ENCODE peak calls at places on chromosome 13, in ten cellular contexts. H, L, T, G, A, R, Q, K, O and B are unnamed samples. For H3K9me3, the result is how much of the 10 kb centered on the place peaks cover.

GRCh38 chr13:54705738-54706137 is 1677.1 kb downstream of the OLFM4 start:
- DNase-seq in H (no peak), L (no peak), T (no peak), G (no peak), A (no peak), R (no peak), Q (no peak), K (no peak), O (no peak), B (no peak)

GRCh38 chr13:46624353-46624752 is 71.4 kb downstream of the LRCH1 start:
- DNase-seq in H (no peak), L (no peak), T (no peak), G (no peak), A (no peak), R (no peak), Q (no peak), K (no peak), O (no peak), B (no peak)

GRCh38 chr13:93723316-93723715 is 496.7 kb downstream of the GPC6 start:
- DNase-seq in H (no peak), L (no peak), T (no peak), G (no peak), A (no peak), R (no peak), Q (no peak), K (no peak), O (no peak), B (no peak)

GRCh38 chr13:93039131-93039530 is 187.5 kb upstream of the GPC6 start:
- DNase-seq in H (no peak), L (no peak), T (no peak), G (no peak), A (no peak), R (no peak), Q (no peak), K (no peak), O (no peak), B (no peak)

GRCh38 chr13:43963726-43964125 is 84.0 kb downstream of the LACC1 start:
- DNase-seq in H (no peak), L (no peak), T (no peak), G (no peak), A (no peak), R (no peak), Q (no peak), K (no peak), O (no peak), B (no peak)

GRCh38 chr13:51520524-51520923 is 63.7 kb upstream of the WDFY2 start:
- DNase-seq in H (no peak), L (no peak), T (no peak), G (no peak), A (no peak), R (peak), Q (no peak), K (no peak), O (no peak), B (no peak)

GRCh38 chr13:113903361-113903760 is 39.5 kb upstream of the GAS6 start:
- DNase-seq in H (peak), L (no peak), T (no peak), G (no peak), A (no peak), R (no peak), Q (no peak), K (no peak), O (no peak), B (no peak)

GRCh38 chr13:40342901-40343300 is 323.5 kb downstream of the FOXO1 start:
- DNase-seq in H (no peak), L (no peak), T (no peak), G (no peak), A (no peak), R (no peak), Q (no peak), K (no peak), O (no peak), B (no peak)

GRCh38 chr13:114097893-114098688 is 34.3 kb downstream of the RASA3 start:
- DNase-seq in H (peak), L (no peak), T (no peak), G (no peak), A (peak), R (no peak), Q (no peak), K (peak), O (peak), B (no peak)

GRCh38 chr13:109139346-109139745 is 509.9 kb downstream of the MYO16 start:
- DNase-seq in H (no peak), L (no peak), T (no peak), G (no peak), A (no peak), R (no peak), Q (no peak), K (no peak), O (no peak), B (no peak)

GRCh38 chr13:48477191-48477855 is 55.6 kb downstream of the RCBTB2 start:
- DNase-seq in H (no peak), L (no peak), T (no peak), G (no peak), A (no peak), R (no peak), Q (no peak), K (no peak), O (no peak), B (no peak)

GRCh38 chr13:87684850-87685735 is 13.9 kb downstream of the SLITRK5 start:
- DNase-seq in H (no peak), L (no peak), T (no peak), G (no peak), A (no peak), R (no peak), Q (no peak), K (no peak), O (no peak), B (no peak)

GRCh38 chr13:77250968-77251367 is 75.9 kb downstream of the MYCBP2 start:
- DNase-seq in H (no peak), L (no peak), T (no peak), G (no peak), A (no peak), R (no peak), Q (no peak), K (no peak), O (no peak), B (no peak)

GRCh38 chr13:34070006-34070405 is 252.1 kb downstream of the RFC3 start:
- DNase-seq in H (no peak), L (no peak), T (no peak), G (no peak), A (no peak), R (no peak), Q (peak), K (no peak), O (no peak), B (no peak)

GRCh38 chr13:94301487-94301886 is 178.0 kb downstream of the DCT start:
- DNase-seq in H (no peak), L (no peak), T (no peak), G (no peak), A (no peak), R (no peak), Q (no peak), K (no peak), O (no peak), B (no peak)

GRCh38 chr13:47426126-47426849 is 529.4 kb upstream of the HTR2A start:
- DNase-seq in H (no peak), L (no peak), T (no peak), G (no peak), A (no peak), R (no peak), Q (no peak), K (peak), O (no peak), B (no peak)

GRCh38 chr13:71730267-71730666 is 136.7 kb downstream of the DACH1 start:
- DNase-seq in H (no peak), L (no peak), T (no peak), G (no peak), A (no peak), R (no peak), Q (no peak), K (no peak), O (no peak), B (no peak)

GRCh38 chr13:101144808-101145419 is 271.4 kb downstream of the NALCN start:
- DNase-seq in H (no peak), L (no peak), T (no peak), G (no peak), A (no peak), R (peak), Q (no peak), K (no peak), O (no peak), B (no peak)

GRCh38 chr13:43478178-43478577 is 308.6 kb downstream of the ENOX1 start:
- DNase-seq in H (no peak), L (no peak), T (no peak), G (no peak), A (no peak), R (no peak), Q (no peak), K (no peak), O (no peak), B (no peak)

GRCh38 chr13:100694722-100695644 is 20.4 kb upstream of the TMTC4 start:
- DNase-seq in H (no peak), L (peak), T (no peak), G (peak), A (no peak), R (no peak), Q (no peak), K (no peak), O (no peak), B (no peak)

GRCh38 chr13:76307157-76307556 is 579.0 kb downstream of the KCTD12 start:
- DNase-seq in H (no peak), L (no peak), T (no peak), G (no peak), A (no peak), R (peak), Q (no peak), K (no peak), O (no peak), B (no peak)

GRCh38 chr13:50124536-50125305 is 109.5 kb downstream of the KCNRG start:
- DNase-seq in H (peak), L (peak), T (no peak), G (peak), A (peak), R (no peak), Q (no peak), K (no peak), O (no peak), B (peak)

GRCh38 chr13:51942189-51942588 is 69.1 kb downstream of the ATP7B start:
- DNase-seq in H (no peak), L (no peak), T (no peak), G (no peak), A (no peak), R (no peak), Q (no peak), K (no peak), O (no peak), B (no peak)

GRCh38 chr13:74067818-74068217 is 66.4 kb downstream of the KLF12 start:
- DNase-seq in H (no peak), L (no peak), T (no peak), G (no peak), A (no peak), R (no peak), Q (no peak), K (peak), O (no peak), B (no peak)

DNA sequence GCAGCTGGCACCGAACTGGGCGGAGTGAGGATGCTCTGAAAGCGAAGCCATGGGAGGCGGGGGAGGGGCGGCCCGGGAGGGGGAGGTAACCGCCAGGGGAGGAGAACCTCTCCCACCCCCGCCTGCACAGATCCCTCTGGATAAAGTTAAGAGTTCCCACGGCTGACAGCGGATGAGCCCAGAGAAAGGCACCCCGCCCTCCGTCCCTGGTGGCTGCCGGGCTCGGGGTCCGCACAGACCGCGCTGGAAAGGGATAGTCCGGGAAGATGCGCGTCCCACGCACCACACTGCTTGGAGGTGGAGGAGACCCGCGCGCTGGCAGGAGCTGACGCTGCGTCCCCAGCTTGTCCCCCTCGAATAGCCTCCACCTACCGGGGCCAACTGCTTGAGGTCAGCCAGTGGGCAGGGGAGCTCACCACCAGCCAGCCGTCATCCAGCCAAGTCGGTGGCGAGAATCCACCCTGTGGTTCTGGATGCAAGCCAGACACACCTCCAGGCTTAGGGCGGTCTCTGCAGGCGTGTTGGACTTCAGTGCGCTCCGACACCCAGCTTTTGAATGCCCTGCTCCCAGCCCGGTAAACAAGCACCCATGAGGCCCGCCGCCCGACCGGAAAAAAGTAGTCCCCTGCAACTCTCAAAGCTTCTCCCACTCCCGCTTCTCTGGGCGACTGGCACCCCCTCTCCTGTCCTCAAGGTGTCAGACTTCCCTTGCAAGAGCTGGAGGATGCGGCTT is at the start of gene TRPC4:
- DNase-seq in H (peak), L (peak), T (no peak), G (peak), A (no peak), R (no peak), Q (no peak), K (no peak), O (peak), B (peak)
- TF ChIP-seq CTCF in H (peak), L (peak), T (peak), G (no peak), A (no peak), R (peak), Q (peak), K (peak), O (peak), B (peak)

GRCh38 chr13:61874970-61875579 is 459.4 kb upstream of the PCDH20 start:
- DNase-seq in H (no peak), L (no peak), T (no peak), G (no peak), A (no peak), R (no peak), Q (no peak), K (no peak), O (no peak), B (no peak)
- H3K9me3 ChIP-seq in H (under half), L (under half), T (under half), G (under half), A (under half), R (under half), Q (under half), K (under half), O (under half), B (under half)

GRCh38 chr13:31426395-31426794 is 226.6 kb downstream of the B3GLCT start:
- DNase-seq in H (no peak), L (no peak), T (no peak), G (no peak), A (no peak), R (no peak), Q (no peak), K (no peak), O (no peak), B (no peak)

GRCh38 chr13:31421756-31422155 is 222.0 kb downstream of the B3GLCT start:
- DNase-seq in H (peak), L (no peak), T (no peak), G (no peak), A (no peak), R (no peak), Q (no peak), K (no peak), O (no peak), B (no peak)

GRCh38 chr13:31427151-31427867 is 227.5 kb downstream of the B3GLCT start:
- DNase-seq in H (no peak), L (no peak), T (no peak), G (no peak), A (no peak), R (no peak), Q (no peak), K (no peak), O (no peak), B (no peak)

GRCh38 chr13:31424130-31424729 is 224.5 kb downstream of the B3GLCT start:
- DNase-seq in H (peak), L (peak), T (peak), G (peak), A (peak), R (peak), Q (no peak), K (peak), O (peak), B (peak)
- H3K4me3 ChIP-seq in H (no peak), L (no peak), T (no peak), G (no peak), A (no peak), R (no peak), Q (no peak), K (no peak), O (no peak), B (no peak)

DNA sequence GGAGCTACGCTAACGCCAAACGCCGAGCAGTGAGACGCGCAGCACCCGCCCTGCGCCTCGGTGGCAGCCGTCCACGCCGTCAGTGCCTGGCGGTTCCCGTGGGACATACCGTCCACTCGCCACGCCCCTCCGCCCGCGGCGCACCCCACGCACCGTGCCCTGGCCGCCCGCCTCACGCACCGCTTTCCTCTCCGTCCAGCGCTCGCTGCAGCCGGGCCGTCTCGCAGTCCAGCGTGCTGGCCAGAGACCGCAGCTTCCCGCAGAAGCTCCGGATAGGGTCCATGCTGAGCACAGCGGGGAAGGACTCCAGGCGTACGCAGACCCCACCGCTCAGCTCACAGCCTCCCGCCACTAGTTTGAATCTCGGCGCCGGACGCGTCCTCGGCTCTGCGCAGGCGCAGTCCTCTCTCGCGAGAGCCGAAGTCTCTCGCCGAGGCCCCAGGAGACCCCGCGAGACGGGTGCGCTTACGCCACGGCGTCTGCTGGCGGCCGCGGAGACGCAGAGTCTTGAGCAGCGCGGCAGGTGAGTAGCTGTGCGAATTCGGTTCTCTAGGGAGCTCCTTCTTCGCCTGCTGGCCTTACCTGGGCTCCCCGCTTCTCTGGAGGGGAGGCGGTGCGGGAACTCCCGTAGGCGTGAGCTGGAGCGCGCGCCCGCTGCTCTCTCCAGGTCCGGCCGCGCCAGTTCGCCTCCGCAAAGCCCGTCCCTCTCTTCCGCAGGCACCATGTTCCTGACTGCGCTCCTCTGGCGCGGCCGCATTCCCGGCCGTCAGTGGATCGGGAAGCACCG is at the start of the genes MRPL57 and SKA3:
- DNase-seq in H (peak), L (peak), T (peak), G (peak), A (peak), R (peak), Q (peak), K (peak), O (peak), B (peak)
- TF ChIP-seq CTCF in H (peak), L (no peak), T (peak), G (no peak), A (no peak), R (no peak), Q (no peak), K (no peak), O (no peak), B (no peak)

GRCh38 chr13:28955264-28955966 is 135.3 kb downstream of the MTUS2 start:
- DNase-seq in H (no peak), L (no peak), T (no peak), G (no peak), A (no peak), R (no peak), Q (no peak), K (no peak), O (no peak), B (peak)

GRCh38 chr13:28954810-28955209 is 134.7 kb downstream of the MTUS2 start:
- DNase-seq in H (no peak), L (no peak), T (no peak), G (no peak), A (no peak), R (no peak), Q (no peak), K (no peak), O (no peak), B (no peak)

GRCh38 chr13:28958018-28958417 is 137.9 kb downstream of the MTUS2 start:
- DNase-seq in H (no peak), L (no peak), T (no peak), G (no peak), A (no peak), R (no peak), Q (no peak), K (no peak), O (no peak), B (no peak)

GRCh38 chr13:28953714-28954113 is 133.6 kb downstream of the MTUS2 start:
- DNase-seq in H (no peak), L (no peak), T (no peak), G (no peak), A (no peak), R (no peak), Q (no peak), K (no peak), O (no peak), B (no peak)
- H3K9me3 ChIP-seq in H (under half), L (under half), T (under half), G (under half), A (under half), R (under half), Q (under half), K (under half), O (under half), B (under half)

GRCh38 chr13:98171806-98172569 is 5.1 kb downstream of the RNF113B start:
- DNase-seq in H (no peak), L (no peak), T (no peak), G (no peak), A (no peak), R (no peak), Q (no peak), K (peak), O (peak), B (peak)
- H3K4me3 ChIP-seq in H (no peak), L (no peak), T (no peak), G (no peak), A (no peak), R (no peak), Q (no peak), K (no peak), O (peak), B (no peak)

GRCh38 chr13:55999709-56000108 is 1141.0 kb upstream of the PRR20A start:
- DNase-seq in H (no peak), L (no peak), T (no peak), G (no peak), A (no peak), R (no peak), Q (no peak), K (no peak), O (no peak), B (no peak)
- TF ChIP-seq CTCF in H (no peak), L (no peak), T (no peak), G (no peak), A (no peak), R (no peak), Q (no peak), K (no peak), O (no peak), B (no peak)